ENCODE peak calls at places on chromosomes 2 and 18, in ten cellular contexts. One of them, this sample, is unnamed. For H3K9me3, the result is how much of the 10 kb centered on the place peaks cover.

GRCh38 chr2:30511122-30512083 is 64.4 kb downstream of the LCLAT1 start:
- DNase-seq in ovary: peak
- DNase-seq in cardiac muscle cell: peak
- DNase-seq in left ventricle myocardium inferior: peak
- DNase-seq in kidney: peak
- DNase-seq in hepatocyte: peak
- DNase-seq in stomach: no peak
- DNase-seq in H9: no peak
- DNase-seq in endodermal cell: no peak
- DNase-seq in pancreas: no peak
- DNase-seq in this sample: no peak

GRCh38 chr2:176136375-176137248 is 7.1 kb downstream of the HOXD8 start:
- DNase-seq in ovary: peak
- DNase-seq in cardiac muscle cell: peak
- DNase-seq in left ventricle myocardium inferior: no peak
- DNase-seq in kidney: peak
- DNase-seq in hepatocyte: peak
- DNase-seq in stomach: no peak
- DNase-seq in H9: peak
- DNase-seq in endodermal cell: peak
- DNase-seq in pancreas: no peak
- DNase-seq in this sample: no peak

GRCh38 chr2:74982581-74982980 is 24.1 kb downstream of the POLE4 start:
- DNase-seq in ovary: no peak
- DNase-seq in cardiac muscle cell: peak
- DNase-seq in left ventricle myocardium inferior: no peak
- DNase-seq in kidney: no peak
- DNase-seq in hepatocyte: no peak
- DNase-seq in stomach: no peak
- DNase-seq in H9: no peak
- DNase-seq in endodermal cell: no peak
- DNase-seq in pancreas: no peak
- DNase-seq in this sample: no peak

GRCh38 chr2:68225119-68225632 is 27.2 kb downstream of the PPP3R1 start:
- DNase-seq in ovary: no peak
- DNase-seq in cardiac muscle cell: peak
- DNase-seq in left ventricle myocardium inferior: no peak
- DNase-seq in kidney: no peak
- DNase-seq in hepatocyte: peak
- DNase-seq in stomach: peak
- DNase-seq in H9: peak
- DNase-seq in endodermal cell: peak
- DNase-seq in pancreas: no peak
- DNase-seq in this sample: peak

GRCh38 chr18:7521226-7521856 is 45.8 kb upstream of the PTPRM start:
- DNase-seq in ovary: no peak
- DNase-seq in cardiac muscle cell: no peak
- DNase-seq in left ventricle myocardium inferior: no peak
- DNase-seq in kidney: no peak
- DNase-seq in hepatocyte: no peak
- DNase-seq in stomach: no peak
- DNase-seq in H9: no peak
- DNase-seq in endodermal cell: peak
- DNase-seq in pancreas: no peak
- DNase-seq in this sample: no peak

GRCh38 chr18:21100141-21100540 is 11.5 kb downstream of the ROCK1 start:
- DNase-seq in ovary: no peak
- DNase-seq in cardiac muscle cell: peak
- DNase-seq in left ventricle myocardium inferior: no peak
- DNase-seq in kidney: no peak
- DNase-seq in hepatocyte: no peak
- DNase-seq in stomach: no peak
- DNase-seq in H9: no peak
- DNase-seq in endodermal cell: no peak
- DNase-seq in pancreas: no peak
- DNase-seq in this sample: no peak

GRCh38 chr18:2223859-2224258 is 347.4 kb downstream of the METTL4 start:
- DNase-seq in ovary: no peak
- DNase-seq in cardiac muscle cell: peak
- DNase-seq in left ventricle myocardium inferior: no peak
- DNase-seq in kidney: no peak
- DNase-seq in hepatocyte: peak
- DNase-seq in stomach: no peak
- DNase-seq in H9: no peak
- DNase-seq in endodermal cell: peak
- DNase-seq in pancreas: no peak
- DNase-seq in this sample: no peak

GRCh38 chr2:20635096-20635475 is 15.8 kb downstream of the HS1BP3 start:
- DNase-seq in ovary: peak
- DNase-seq in cardiac muscle cell: no peak
- DNase-seq in left ventricle myocardium inferior: peak
- DNase-seq in kidney: peak
- DNase-seq in hepatocyte: no peak
- DNase-seq in stomach: no peak
- DNase-seq in H9: no peak
- DNase-seq in endodermal cell: no peak
- DNase-seq in pancreas: no peak
- DNase-seq in this sample: peak

GRCh38 chr2:54771166-54771565 is 47.7 kb downstream of the EML6 start:
- DNase-seq in ovary: no peak
- DNase-seq in cardiac muscle cell: peak
- DNase-seq in left ventricle myocardium inferior: no peak
- DNase-seq in kidney: no peak
- DNase-seq in hepatocyte: no peak
- DNase-seq in stomach: no peak
- DNase-seq in H9: no peak
- DNase-seq in endodermal cell: no peak
- DNase-seq in pancreas: no peak
- DNase-seq in this sample: no peak

GRCh38 chr2:237673130-237673921 is 45.9 kb downstream of the LRRFIP1 start:
- DNase-seq in ovary: no peak
- DNase-seq in cardiac muscle cell: peak
- DNase-seq in left ventricle myocardium inferior: peak
- DNase-seq in kidney: peak
- DNase-seq in hepatocyte: peak
- DNase-seq in stomach: peak
- DNase-seq in H9: peak
- DNase-seq in endodermal cell: peak
- DNase-seq in pancreas: no peak
- DNase-seq in this sample: peak

GRCh38 chr18:55452123-55452611 is 135.8 kb downstream of the TCF4 start:
- DNase-seq in ovary: no peak
- DNase-seq in cardiac muscle cell: peak
- DNase-seq in left ventricle myocardium inferior: no peak
- DNase-seq in kidney: no peak
- DNase-seq in hepatocyte: no peak
- DNase-seq in stomach: no peak
- DNase-seq in H9: no peak
- DNase-seq in endodermal cell: no peak
- DNase-seq in pancreas: no peak
- DNase-seq in this sample: no peak

GRCh38 chr2:219541611-219542180 is 1.9 kb downstream of the CHPF start:
- DNase-seq in ovary: peak
- DNase-seq in cardiac muscle cell: peak
- DNase-seq in left ventricle myocardium inferior: peak
- DNase-seq in kidney: peak
- DNase-seq in hepatocyte: peak
- DNase-seq in stomach: peak
- DNase-seq in H9: peak
- DNase-seq in endodermal cell: peak
- DNase-seq in pancreas: peak
- DNase-seq in this sample: peak

GRCh38 chr2:141519906-141520305 is 610.9 kb downstream of the LRP1B start:
- DNase-seq in ovary: no peak
- DNase-seq in cardiac muscle cell: no peak
- DNase-seq in left ventricle myocardium inferior: no peak
- DNase-seq in kidney: no peak
- DNase-seq in hepatocyte: no peak
- DNase-seq in stomach: no peak
- DNase-seq in H9: no peak
- DNase-seq in endodermal cell: no peak
- DNase-seq in pancreas: no peak
- DNase-seq in this sample: no peak

GRCh38 chr2:205463626-205464025 is 218.7 kb upstream of the NRP2 start:
- DNase-seq in ovary: no peak
- DNase-seq in cardiac muscle cell: no peak
- DNase-seq in left ventricle myocardium inferior: no peak
- DNase-seq in kidney: no peak
- DNase-seq in hepatocyte: no peak
- DNase-seq in stomach: no peak
- DNase-seq in H9: no peak
- DNase-seq in endodermal cell: no peak
- DNase-seq in pancreas: no peak
- DNase-seq in this sample: no peak

GRCh38 chr2:127145255-127145899 is 38.4 kb upstream of the BIN1 start:
- DNase-seq in ovary: no peak
- DNase-seq in cardiac muscle cell: no peak
- DNase-seq in left ventricle myocardium inferior: no peak
- DNase-seq in kidney: peak
- DNase-seq in hepatocyte: no peak
- DNase-seq in stomach: no peak
- DNase-seq in H9: no peak
- DNase-seq in endodermal cell: no peak
- DNase-seq in pancreas: no peak
- DNase-seq in this sample: no peak

GRCh38 chr2:9946818-9947217 is 4.7 kb upstream of the GRHL1 start:
- DNase-seq in ovary: no peak
- DNase-seq in cardiac muscle cell: no peak
- DNase-seq in left ventricle myocardium inferior: no peak
- DNase-seq in kidney: no peak
- DNase-seq in hepatocyte: no peak
- DNase-seq in stomach: no peak
- DNase-seq in H9: no peak
- DNase-seq in endodermal cell: no peak
- DNase-seq in pancreas: no peak
- DNase-seq in this sample: no peak

GRCh38 chr2:142937347-142937746 is 59.9 kb downstream of the KYNU start:
- DNase-seq in ovary: no peak
- DNase-seq in cardiac muscle cell: no peak
- DNase-seq in left ventricle myocardium inferior: no peak
- DNase-seq in kidney: no peak
- DNase-seq in hepatocyte: no peak
- DNase-seq in stomach: no peak
- DNase-seq in H9: no peak
- DNase-seq in endodermal cell: no peak
- DNase-seq in pancreas: no peak
- DNase-seq in this sample: no peak

DNA sequence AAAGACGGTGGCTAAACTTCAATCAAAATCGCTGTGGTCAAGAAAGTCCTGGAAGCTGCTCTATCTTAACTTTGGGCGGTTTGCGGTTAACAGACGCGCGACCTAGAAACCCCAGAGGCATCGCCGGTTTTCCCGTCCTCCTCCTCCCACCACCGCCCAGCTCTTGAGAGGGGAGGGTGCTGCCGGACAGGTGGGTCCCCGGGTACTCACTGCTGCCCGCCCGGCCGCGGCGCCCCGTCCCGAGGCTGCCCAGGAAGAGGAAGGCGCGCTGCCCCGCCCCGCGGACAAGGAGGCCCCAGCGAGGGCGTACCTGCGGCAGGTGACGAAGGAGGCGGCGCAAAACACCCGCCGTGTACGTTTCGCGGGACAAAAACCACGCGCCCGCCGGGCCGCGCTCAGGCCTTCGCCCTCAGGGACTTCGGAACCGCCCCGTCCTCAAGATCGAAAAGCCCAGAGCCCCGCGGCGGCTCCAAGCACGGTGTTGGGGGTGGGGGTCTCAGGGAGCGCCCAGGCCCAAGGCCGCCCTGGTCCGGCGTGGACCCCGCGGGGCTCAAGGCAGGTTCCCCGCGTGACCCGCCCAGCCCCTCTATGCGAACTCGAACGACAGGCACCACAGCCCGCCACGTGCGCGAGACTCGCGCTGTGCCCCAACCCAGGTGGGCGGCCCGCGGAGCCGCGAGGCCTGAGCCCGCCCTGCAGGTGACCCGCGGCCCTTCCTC is at the start of gene SH3YL1:
- DNase-seq in ovary: peak
- DNase-seq in cardiac muscle cell: peak
- DNase-seq in left ventricle myocardium inferior: no peak
- DNase-seq in kidney: peak
- DNase-seq in hepatocyte: peak
- DNase-seq in stomach: peak
- DNase-seq in H9: peak
- DNase-seq in endodermal cell: peak
- DNase-seq in pancreas: peak
- DNase-seq in this sample: peak
- H3K27ac ChIP-seq in ovary: peak
- H3K27ac ChIP-seq in cardiac muscle cell: peak
- H3K27ac ChIP-seq in left ventricle myocardium inferior: peak
- H3K27ac ChIP-seq in kidney: peak
- H3K27ac ChIP-seq in hepatocyte: peak
- H3K27ac ChIP-seq in stomach: peak
- H3K27ac ChIP-seq in H9: no peak
- H3K27ac ChIP-seq in endodermal cell: peak
- H3K27ac ChIP-seq in pancreas: peak
- H3K27ac ChIP-seq in this sample: peak

GRCh38 chr18:9334351-9335254 is at the start of gene TWSG1:
- DNase-seq in ovary: peak
- DNase-seq in cardiac muscle cell: peak
- DNase-seq in left ventricle myocardium inferior: peak
- DNase-seq in kidney: peak
- DNase-seq in hepatocyte: peak
- DNase-seq in stomach: peak
- DNase-seq in H9: peak
- DNase-seq in endodermal cell: peak
- DNase-seq in pancreas: peak
- DNase-seq in this sample: peak
- TF ChIP-seq CTCF in ovary: peak
- TF ChIP-seq CTCF in cardiac muscle cell: peak
- TF ChIP-seq CTCF in left ventricle myocardium inferior: peak
- TF ChIP-seq CTCF in kidney: peak
- TF ChIP-seq CTCF in hepatocyte: peak
- TF ChIP-seq CTCF in stomach: no peak
- TF ChIP-seq CTCF in H9: peak
- TF ChIP-seq CTCF in endodermal cell: peak
- TF ChIP-seq CTCF in pancreas: peak
- TF ChIP-seq CTCF in this sample: no peak

GRCh38 chr18:78734614-78734945 is 245.0 kb upstream of the SALL3 start:
- DNase-seq in ovary: no peak
- DNase-seq in cardiac muscle cell: no peak
- DNase-seq in left ventricle myocardium inferior: no peak
- DNase-seq in kidney: no peak
- DNase-seq in hepatocyte: no peak
- DNase-seq in stomach: no peak
- DNase-seq in H9: no peak
- DNase-seq in endodermal cell: no peak
- DNase-seq in pancreas: no peak
- DNase-seq in this sample: peak
- H3K9me3 ChIP-seq in ovary: under half
- H3K9me3 ChIP-seq in cardiac muscle cell: under half
- H3K9me3 ChIP-seq in left ventricle myocardium inferior: under half
- H3K9me3 ChIP-seq in kidney: under half
- H3K9me3 ChIP-seq in hepatocyte: under half
- H3K9me3 ChIP-seq in stomach: under half
- H3K9me3 ChIP-seq in H9: under half
- H3K9me3 ChIP-seq in endodermal cell: under half
- H3K9me3 ChIP-seq in pancreas: under half
- H3K9me3 ChIP-seq in this sample: under half

DNA sequence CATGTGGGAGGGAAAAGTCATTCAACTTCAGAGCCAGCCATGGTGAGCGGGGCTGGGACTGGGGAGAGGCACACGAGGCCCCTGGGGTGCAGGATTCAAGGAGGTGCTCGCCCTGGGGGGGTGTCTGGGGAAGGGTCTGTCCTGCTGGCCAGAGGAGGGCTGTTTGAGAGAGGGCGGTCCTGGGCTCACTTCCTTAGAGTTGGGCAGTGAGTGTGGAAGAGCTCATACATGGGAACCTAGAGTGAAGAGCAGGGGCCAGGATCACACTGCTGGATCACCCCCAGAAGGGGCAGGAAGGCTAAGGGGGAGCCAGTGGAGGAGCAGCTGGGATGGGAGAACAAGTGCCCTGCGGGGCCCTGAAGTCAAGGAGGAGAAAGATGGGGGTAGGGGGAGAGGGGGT is 6.5 kb downstream of the SH3BP4 start:
- DNase-seq in ovary: no peak
- DNase-seq in cardiac muscle cell: no peak
- DNase-seq in left ventricle myocardium inferior: no peak
- DNase-seq in kidney: peak
- DNase-seq in hepatocyte: no peak
- DNase-seq in stomach: no peak
- DNase-seq in H9: no peak
- DNase-seq in endodermal cell: peak
- DNase-seq in pancreas: no peak
- DNase-seq in this sample: no peak
- H3K27ac ChIP-seq in ovary: no peak
- H3K27ac ChIP-seq in cardiac muscle cell: peak
- H3K27ac ChIP-seq in left ventricle myocardium inferior: peak
- H3K27ac ChIP-seq in kidney: no peak
- H3K27ac ChIP-seq in hepatocyte: no peak
- H3K27ac ChIP-seq in stomach: peak
- H3K27ac ChIP-seq in H9: no peak
- H3K27ac ChIP-seq in endodermal cell: peak
- H3K27ac ChIP-seq in pancreas: no peak
- H3K27ac ChIP-seq in this sample: no peak